ENCODE peak calls at places on chromosomes 16 and 17, in seven cellular contexts. K is astrocyte of the spinal cord; Y is MCF 10A; L is GM23248; X is activated T-helper 1 cell treated with anti-CD3 and anti-CD28 coated beads, Interleukin-12 subunit alpha, Interleukin-12 subunit beta, Interleukin-2, Interleukin-4 antibody, amounts not matched to agents 30 ng/mL and 10 ng/mL and 1 ng/mL, durations not matched to agents 14 hours and 24 hours and 36 hours; U is stimulated activated CD4-positive, alpha-beta T cell treated with anti-CD3 and anti-CD28 coated beads, Interleukin-1b, Interleukin-23, amount 100 ng/mL, for 24 hours; F is AG10803. P is an unnamed sample.

GRCh38 chr17:82041139-82041814 is 3.8 kb upstream of the DCXR start:
- DNase-seq in K (no peak), Y (no peak), L (peak), X (no peak), U (no peak), F (no peak), P (peak)

GRCh38 chr17:55576237-55576998 is 65.2 kb upstream of the SMIM36 start:
- DNase-seq in K (peak), Y (peak), L (peak), X (no peak), U (no peak), F (peak), P (peak)

GRCh38 chr17:63490321-63490720 is 13.5 kb downstream of the ACE start:
- DNase-seq in K (no peak), Y (peak), L (no peak), X (no peak), U (no peak), F (no peak), P (no peak)

GRCh38 chr17:38879878-38880727 is 10.2 kb downstream of the LASP1 start:
- DNase-seq in K (peak), Y (peak), L (peak), X (no peak), U (no peak), F (peak), P (peak)

GRCh38 chr17:8019665-8020064 is 17.2 kb downstream of the GUCY2D start:
- DNase-seq in K (peak), Y (peak), L (peak), X (no peak), U (no peak), F (no peak), P (peak)

GRCh38 chr16:694863-695354 is 4.7 kb upstream of the WDR24 start:
- DNase-seq in K (no peak), Y (no peak), L (no peak), X (no peak), U (no peak), F (no peak), P (no peak)

GRCh38 chr16:86344881-86345280 is 165.4 kb upstream of the FOXF1 start:
- DNase-seq in K (no peak), Y (no peak), L (no peak), X (no peak), U (no peak), F (no peak), P (no peak)

GRCh38 chr17:41653421-41654133 is 29.2 kb upstream of the KRT17 start:
- DNase-seq in K (no peak), Y (no peak), L (no peak), X (no peak), U (no peak), F (no peak), P (no peak)

GRCh38 chr17:10618202-10618635 is 38.9 kb downstream of the MYH3 start:
- DNase-seq in K (peak), Y (peak), L (peak), X (peak), U (peak), F (peak), P (peak)

GRCh38 chr17:45288825-45289224 is 26.9 kb upstream of the SPATA32 start:
- DNase-seq in K (no peak), Y (no peak), L (no peak), X (no peak), U (no peak), F (no peak), P (no peak)

GRCh38 chr16:27432600-27432957 is 30.6 kb downstream of the IL21R start:
- DNase-seq in K (peak), Y (peak), L (peak), X (no peak), U (no peak), F (peak), P (peak)

GRCh38 chr17:59483860-59484259 is 81.5 kb upstream of the DHX40 start:
- DNase-seq in K (no peak), Y (no peak), L (no peak), X (no peak), U (no peak), F (no peak), P (no peak)

GRCh38 chr17:74439691-74440567 is 8.0 kb downstream of the GPRC5C start:
- DNase-seq in K (no peak), Y (no peak), L (no peak), X (no peak), U (no peak), F (no peak), P (no peak)

GRCh38 chr17:3744032-3744431 is 20.3 kb downstream of the HASPIN start:
- DNase-seq in K (no peak), Y (peak), L (peak), X (no peak), U (no peak), F (no peak), P (no peak)

GRCh38 chr17:79920751-79921410 is 81.6 kb upstream of the CBX4 start:
- DNase-seq in K (no peak), Y (no peak), L (no peak), X (no peak), U (no peak), F (no peak), P (no peak)